ENCODE peak calls at places on chromosomes 16 and 17, in nine cellular contexts. S, H, E, K, V, N, Z, T and Q are unnamed samples.

GRCh38 chr17:8807070-8807550 is 7.9 kb upstream of the MFSD6L start:
- DNase-seq in S (no peak), H (no peak), E (no peak), K (no peak), V (no peak), N (no peak), Z (peak; percentile 52), T (no peak), Q (peak; percentile 57)

GRCh38 chr17:36721560-36722120 is 120.3 kb downstream of the MRM1 start:
- DNase-seq in S (no peak), H (no peak), E (no peak), K (no peak), V (peak; percentile 2), N (no peak), Z (no peak), T (no peak), Q (no peak)

GRCh38 chr17:10807704-10808128 is 3.8 kb upstream of the TMEM238L start:
- DNase-seq in S (no peak), H (no peak), E (no peak), K (no peak), V (no peak), N (no peak), Z (no peak), T (no peak), Q (no peak)

GRCh38 chr17:75525806-75526554 is 483 bp downstream of the LLGL2 start:
- DNase-seq in S (peak; percentile 79), H (peak; percentile 66), E (peak; percentile 52), K (peak; percentile 28), V (no peak), N (no peak), Z (no peak), T (no peak), Q (no peak)

GRCh38 chr16:17836868-17837602 is 366.3 kb upstream of the XYLT1 start:
- DNase-seq in S (no peak), H (no peak), E (no peak), K (peak; percentile 93), V (peak; percentile 98), N (no peak), Z (no peak), T (peak; percentile 54), Q (peak; percentile 98)

GRCh38 chr17:81253358-81254131 is 14.4 kb downstream of the NDUFAF8 start:
- DNase-seq in S (no peak), H (no peak), E (peak; percentile 55), K (no peak), V (peak; percentile 31), N (no peak), Z (peak; percentile 47), T (no peak), Q (no peak)

GRCh38 chr17:17386143-17386800 is 83.1 kb downstream of the NT5M start:
- DNase-seq in S (no peak), H (no peak), E (no peak), K (no peak), V (no peak), N (no peak), Z (no peak), T (no peak), Q (no peak)

GRCh38 chr17:39671651-39672521 is 3.6 kb downstream of the PNMT start:
- DNase-seq in S (peak; percentile 63), H (peak; percentile 45), E (peak; percentile 72), K (peak; percentile 15), V (peak; percentile 27), N (no peak), Z (no peak), T (peak; percentile 18), Q (no peak)

GRCh38 chr17:67443931-67444597 is 67.0 kb downstream of the PITPNC1 start:
- DNase-seq in S (peak; percentile 22), H (no peak), E (no peak), K (no peak), V (peak; percentile 43), N (no peak), Z (no peak), T (no peak), Q (no peak)

GRCh38 chr17:58587713-58588117 is 73.3 kb upstream of the MTMR4 start:
- DNase-seq in S (peak; percentile 67), H (peak; percentile 62), E (peak; percentile 40), K (peak; percentile 32), V (peak; percentile 27), N (no peak), Z (peak; percentile 42), T (peak; percentile 64), Q (no peak)

GRCh38 chr16:51818342-51818944 is 667.4 kb upstream of the SALL1 start:
- DNase-seq in S (no peak), H (peak; percentile 68), E (peak; percentile 39), K (peak; percentile 44), V (peak; percentile 73), N (no peak), Z (no peak), T (no peak), Q (peak; percentile 30)

GRCh38 chr16:64317601-64318000 is 804.3 kb downstream of the CDH11 start:
- DNase-seq in S (no peak), H (no peak), E (no peak), K (no peak), V (no peak), N (no peak), Z (no peak), T (no peak), Q (no peak)

GRCh38 chr16:49622084-49622390 is 233.9 kb downstream of the ZNF423 start:
- DNase-seq in S (no peak), H (no peak), E (no peak), K (no peak), V (no peak), N (no peak), Z (no peak), T (no peak), Q (no peak)

GRCh38 chr17:28744104-28744801 is 442 bp downstream of the TRAF4 start:
- DNase-seq in S (peak; percentile 87), H (peak; percentile 69), E (peak; percentile 76), K (peak; percentile 57), V (peak; percentile 41), N (no peak), Z (peak; percentile 77), T (no peak), Q (no peak)

GRCh38 chr17:9050801-9051401 is 29.6 kb downstream of the NTN1 start:
- DNase-seq in S (no peak), H (no peak), E (no peak), K (peak; percentile 86), V (no peak), N (no peak), Z (no peak), T (peak; percentile 55), Q (peak; percentile 90)

GRCh38 chr17:17681744-17682292 is 560 bp downstream of the RAI1 start:
- DNase-seq in S (peak; percentile 79), H (no peak), E (peak; percentile 55), K (no peak), V (no peak), N (no peak), Z (peak; percentile 54), T (no peak), Q (no peak)

GRCh38 chr17:34299918-34300600 is 14.5 kb downstream of the CCL11 start:
- DNase-seq in S (no peak), H (no peak), E (no peak), K (no peak), V (peak; percentile 84), N (no peak), Z (no peak), T (no peak), Q (peak; percentile 76)
- H3K27ac ChIP-seq in S (no peak overlapping the region), H (no peak overlapping the region), E (peak overlapping the region; percentile 8), K (no peak overlapping the region), V (peak overlapping the region; percentile 65), N (no peak overlapping the region), Z (peak overlapping the region; percentile 39), T (no peak overlapping the region), Q (peak overlapping the region; percentile 34)

DNA sequence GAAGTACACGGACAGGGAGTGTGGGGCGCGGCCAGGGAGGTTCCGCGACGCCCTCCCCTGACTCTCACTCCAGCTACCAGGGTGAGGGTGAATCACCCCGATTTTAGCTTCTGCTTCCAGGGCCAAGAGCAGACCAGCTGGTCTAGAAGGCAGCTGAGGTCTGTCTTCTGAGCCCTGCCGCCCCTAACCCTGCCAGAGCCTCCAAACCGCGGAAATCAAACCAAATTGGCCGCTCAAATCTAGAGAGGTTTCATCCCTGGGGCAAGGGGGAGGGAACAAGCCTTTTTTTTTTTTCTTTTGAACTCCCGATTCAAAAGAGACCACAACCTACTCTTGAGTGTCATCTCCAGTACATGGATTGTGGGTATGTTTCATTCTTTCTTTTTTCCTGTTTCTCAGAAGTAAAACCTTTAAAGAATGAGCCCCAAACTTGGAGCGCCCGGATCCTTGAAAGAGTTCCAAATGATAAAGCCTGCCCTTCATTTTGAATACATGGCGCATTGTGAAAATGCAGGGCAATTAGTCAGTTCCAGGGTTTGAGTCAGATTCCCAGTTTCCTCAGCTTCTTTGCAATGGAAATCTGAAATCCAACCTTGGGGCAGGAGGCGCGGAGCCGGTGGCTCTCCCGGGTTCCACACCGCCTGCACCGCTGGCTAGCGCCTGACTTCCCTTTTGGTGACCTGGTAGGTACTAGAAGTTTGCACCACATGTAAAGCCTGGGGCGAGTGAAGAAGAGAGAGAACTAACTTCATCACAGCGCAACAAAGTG is 16.5 kb upstream of the ZFHX3 start:
- DNase-seq in S (no peak), H (no peak), E (no peak), K (peak; percentile 51), V (peak; percentile 78), N (no peak), Z (no peak), T (no peak), Q (peak; percentile 78)
- H3K4me1 ChIP-seq in S (peaks cover 46% of the 10 kb centered on the region), H (peaks cover 42% of the 10 kb centered on the region), E (peaks cover 3% of the 10 kb centered on the region), K (peaks cover 45% of the 10 kb centered on the region), V (peaks cover 36% of the 10 kb centered on the region), N (peaks cover 32% of the 10 kb centered on the region), Z (peaks cover 62% of the 10 kb centered on the region), T (peaks cover 17% of the 10 kb centered on the region), Q (peaks cover 22% of the 10 kb centered on the region)

GRCh38 chr17:68863091-68863652 is 92.0 kb downstream of the ABCA8 start:
- DNase-seq in S (no peak), H (no peak), E (no peak), K (no peak), V (no peak), N (no peak), Z (no peak), T (no peak), Q (no peak)
- TF ChIP-seq CTCF in S (no peak), H (no peak), E (no peak), K (no peak), V (no peak), N (no peak), Z (no peak), T (no peak), Q (peak; percentile 7)

GRCh38 chr17:77379065-77379428 is 238.3 kb downstream of the SEC14L1 start:
- DNase-seq in S (no peak), H (no peak), E (no peak), K (no peak), V (no peak), N (no peak), Z (no peak), T (no peak), Q (no peak)

GRCh38 chr17:77381185-77381700 is 240.5 kb downstream of the SEC14L1 start:
- DNase-seq in S (no peak), H (no peak), E (no peak), K (no peak), V (no peak), N (no peak), Z (no peak), T (no peak), Q (no peak)

GRCh38 chr17:77381731-77382130 is 241.0 kb downstream of the SEC14L1 start:
- DNase-seq in S (no peak), H (no peak), E (no peak), K (no peak), V (no peak), N (no peak), Z (no peak), T (no peak), Q (no peak)

GRCh38 chr17:77379837-77380236 is 239.1 kb downstream of the SEC14L1 start:
- DNase-seq in S (no peak), H (no peak), E (no peak), K (no peak), V (no peak), N (no peak), Z (no peak), T (no peak), Q (no peak)

GRCh38 chr17:77380411-77381184 is 239.8 kb downstream of the SEC14L1 start:
- DNase-seq in S (no peak), H (no peak), E (no peak), K (no peak), V (no peak), N (no peak), Z (no peak), T (no peak), Q (no peak)
- H3K27ac ChIP-seq in S (no peak overlapping the region), H (no peak overlapping the region), E (no peak overlapping the region), K (no peak overlapping the region), V (peak overlapping the region; percentile 11), N (peak overlapping the region; percentile 15), Z (peak overlapping the region; percentile 83), T (peak overlapping the region; percentile 0), Q (no peak overlapping the region)